ENCODE peak calls at places on chromosome 3, in nine cellular contexts. R, N, S, B, G, U, Y, Z and O are unnamed samples.

GRCh38 chr3:71581451-71581980 is 2.0 kb downstream of the FOXP1 start:
- DNase-seq in R (peak), N (peak), S (peak), B (peak), G (no peak), U (peak), Y (peak), Z (no peak), O (peak)

GRCh38 chr3:10467904-10468610 is 37.3 kb downstream of the ATP2B2 start:
- DNase-seq in R (no peak), N (no peak), S (no peak), B (no peak), G (no peak), U (peak), Y (no peak), Z (no peak), O (peak)

GRCh38 chr3:54355795-54356194 is 233.4 kb downstream of the CACNA2D3 start:
- DNase-seq in R (no peak), N (no peak), S (no peak), B (no peak), G (no peak), U (no peak), Y (no peak), Z (no peak), O (no peak)

GRCh38 chr3:52479876-52480575 is 15.1 kb upstream of the STAB1 start:
- DNase-seq in R (no peak), N (no peak), S (no peak), B (no peak), G (no peak), U (no peak), Y (no peak), Z (no peak), O (no peak)

GRCh38 chr3:140863481-140864084 is 78.1 kb upstream of the SLC25A36 start:
- DNase-seq in R (peak), N (peak), S (peak), B (peak), G (peak), U (peak), Y (peak), Z (peak), O (peak)

GRCh38 chr3:111541911-111542483 is at the start of gene CD96:
- DNase-seq in R (peak), N (no peak), S (no peak), B (no peak), G (no peak), U (peak), Y (no peak), Z (no peak), O (no peak)

GRCh38 chr3:70989174-70989573 is 594.4 kb downstream of the FOXP1 start:
- DNase-seq in R (peak), N (no peak), S (no peak), B (no peak), G (no peak), U (no peak), Y (no peak), Z (no peak), O (no peak)

GRCh38 chr3:193794002-193794835 is 201.2 kb downstream of the OPA1 start:
- DNase-seq in R (no peak), N (no peak), S (no peak), B (no peak), G (no peak), U (no peak), Y (peak), Z (no peak), O (no peak)

GRCh38 chr3:33331414-33331813 is 54.2 kb downstream of the FBXL2 start:
- DNase-seq in R (peak), N (no peak), S (no peak), B (no peak), G (no peak), U (no peak), Y (no peak), Z (no peak), O (no peak)

GRCh38 chr3:5092018-5092417 is 30.1 kb upstream of the ARL8B start:
- DNase-seq in R (no peak), N (no peak), S (no peak), B (no peak), G (no peak), U (peak), Y (no peak), Z (no peak), O (no peak)

GRCh38 chr3:72100626-72101187 is 315.8 kb upstream of the PROK2 start:
- DNase-seq in R (peak), N (peak), S (peak), B (peak), G (no peak), U (peak), Y (peak), Z (peak), O (peak)

DNA sequence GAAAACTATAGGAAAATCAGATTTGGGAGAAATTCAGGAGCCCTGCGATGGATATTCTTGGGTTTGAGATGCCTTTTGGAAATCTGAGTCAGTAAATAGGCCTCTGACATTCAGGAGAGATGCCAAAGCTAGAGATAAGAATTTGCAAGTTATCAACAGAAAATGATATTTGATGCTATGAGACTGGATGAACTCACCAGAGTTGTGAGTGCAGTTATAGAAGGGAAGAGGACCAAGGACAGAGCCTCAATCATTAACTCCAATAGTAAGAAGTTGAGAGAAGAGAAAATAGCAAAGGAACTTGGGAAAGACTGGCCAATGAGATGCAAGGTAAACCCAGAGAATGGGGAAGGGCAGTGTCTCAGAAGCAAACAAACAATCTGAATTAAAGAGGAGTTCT is 7.9 kb upstream of the ANO10 start:
- DNase-seq in R (no peak), N (no peak), S (no peak), B (no peak), G (no peak), U (no peak), Y (no peak), Z (no peak), O (no peak)
- TF ChIP-seq EZH2phosphoT487 in R (no peak), N (no peak), S (no peak), B (no peak), G (no peak), U (no peak), Y (no peak), Z (no peak), O (no peak)

GRCh38 chr3:69239063-69239462 is 116.7 kb upstream of the LMOD3 start:
- DNase-seq in R (no peak), N (no peak), S (peak), B (peak), G (no peak), U (no peak), Y (no peak), Z (no peak), O (no peak)
- TF ChIP-seq EZH2phosphoT487 in R (no peak), N (no peak), S (no peak), B (no peak), G (no peak), U (no peak), Y (no peak), Z (no peak), O (no peak)

GRCh38 chr3:46468758-46469600 is 4.3 kb upstream of the LTF start:
- DNase-seq in R (no peak), N (no peak), S (no peak), B (no peak), G (no peak), U (no peak), Y (no peak), Z (no peak), O (no peak)
- TF ChIP-seq EZH2phosphoT487 in R (no peak), N (no peak), S (no peak), B (no peak), G (no peak), U (no peak), Y (no peak), Z (no peak), O (no peak)

GRCh38 chr3:79027593-79027992 is 740.2 kb downstream of the ROBO1 start:
- DNase-seq in R (no peak), N (no peak), S (no peak), B (no peak), G (no peak), U (no peak), Y (no peak), Z (no peak), O (no peak)
- TF ChIP-seq EZH2phosphoT487 in R (no peak), N (no peak), S (no peak), B (no peak), G (no peak), U (no peak), Y (no peak), Z (no peak), O (no peak)